ENCODE peak calls at places on chromosomes 5 and 9, in six cellular contexts. I is lung, F is HCT116, M is stomach, Y is tibial nerve, W is neuronal stem cell. J is an unnamed sample. For H3K4me1, the result is how much of the 10 kb centered on the place peaks cover.

GRCh38 chr5:143180751-143181150 is 222.7 kb downstream of the NR3C1 start:
- DNase-seq in I (no peak), F (no peak), Y (no peak), W (no peak), M (no peak), J (no peak)

GRCh38 chr5:32312194-32312681 is 501 bp downstream of the MTMR12 start:
- DNase-seq in I (peak), M (peak), W (peak), Y (peak), F (no peak), J (peak)

GRCh38 chr9:134889386-134890214 is 9.0 kb downstream of the FCN2 start:
- DNase-seq in M (no peak), I (no peak), Y (no peak), W (no peak), F (no peak), J (no peak)

GRCh38 chr5:116626272-116626723 is 51.7 kb upstream of the SEMA6A start:
- DNase-seq in W (no peak), F (no peak), M (peak), Y (peak), I (peak), J (peak)

GRCh38 chr5:166720026-166720425 is 1571.4 kb upstream of the WWC1 start:
- DNase-seq in F (no peak), I (no peak), M (no peak), W (no peak), Y (no peak), J (no peak)

GRCh38 chr5:435961-436640 is 6.9 kb upstream of the EXOC3 start:
- DNase-seq in I (no peak), F (no peak), W (no peak), Y (no peak), M (no peak), J (no peak)

GRCh38 chr5:72378636-72379289 is 58.6 kb downstream of the PTCD2 start:
- DNase-seq in F (no peak), W (no peak), I (no peak), M (no peak), Y (no peak), J (peak)

GRCh38 chr9:89448381-89448780 is 49.5 kb downstream of the SEMA4D start:
- DNase-seq in W (no peak), I (no peak), Y (no peak), M (no peak), F (no peak), J (no peak)

GRCh38 chr5:93107828-93108520 is 473.0 kb downstream of the NR2F1-AS1 start:
- DNase-seq in Y (no peak), F (no peak), I (no peak), M (no peak), W (no peak), J (no peak)

GRCh38 chr5:128403350-128403749 is 134.7 kb downstream of the FBN2 start:
- DNase-seq in Y (no peak), M (no peak), F (no peak), W (no peak), I (no peak), J (no peak)

GRCh38 chr9:95385521-95385920 is 68.0 kb upstream of the FANCC start:
- DNase-seq in W (no peak), F (no peak), M (no peak), Y (no peak), I (no peak), J (no peak)

GRCh38 chr9:9790216-9790872 is 822.5 kb downstream of the PTPRD start:
- DNase-seq in M (no peak), W (peak), I (no peak), Y (no peak), F (no peak), J (no peak)

GRCh38 chr9:104906441-104907277 is 21.3 kb downstream of the ABCA1 start:
- DNase-seq in F (no peak), Y (no peak), W (no peak), I (no peak), M (no peak), J (peak)

GRCh38 chr5:124697912-124698690 is 48.3 kb downstream of the ZNF608 start:
- DNase-seq in I (no peak), Y (no peak), F (no peak), W (peak), M (no peak), J (no peak)

GRCh38 chr5:18797241-18797640 is 1163.0 kb downstream of the TAF11L14 start:
- DNase-seq in Y (no peak), F (no peak), I (no peak), W (no peak), M (no peak), J (no peak)

GRCh38 chr9:137974746-137975526 is 97.4 kb downstream of the CACNA1B start:
- DNase-seq in F (no peak), W (no peak), I (no peak), M (peak), Y (no peak), J (no peak)

GRCh38 chr5:146662229-146662628 is 146.2 kb upstream of the GPR151 start:
- DNase-seq in F (peak), M (no peak), W (no peak), I (no peak), Y (no peak), J (no peak)

GRCh38 chr5:141841376-141841775 is 36.8 kb downstream of the PCDH1 start:
- DNase-seq in I (peak), W (no peak), Y (no peak), M (peak), F (no peak), J (no peak)

GRCh38 chr9:98021306-98022040 is 35.1 kb upstream of the NANS start:
- DNase-seq in M (peak), W (no peak), Y (no peak), I (no peak), F (no peak), J (peak)

GRCh38 chr5:107129051-107129450 is 541.7 kb downstream of the EFNA5 start:
- DNase-seq in Y (no peak), F (no peak), I (no peak), W (no peak), M (no peak), J (no peak)

GRCh38 chr5:75460947-75461346 is 50.5 kb downstream of the CERT1 start:
- DNase-seq in I (no peak), F (no peak), W (no peak), M (peak), Y (no peak), J (no peak)

GRCh38 chr9:89658401-89658800 is 53.6 kb downstream of the GADD45G start:
- DNase-seq in W (no peak), Y (no peak), F (no peak), I (no peak), M (no peak), J (no peak)

DNA sequence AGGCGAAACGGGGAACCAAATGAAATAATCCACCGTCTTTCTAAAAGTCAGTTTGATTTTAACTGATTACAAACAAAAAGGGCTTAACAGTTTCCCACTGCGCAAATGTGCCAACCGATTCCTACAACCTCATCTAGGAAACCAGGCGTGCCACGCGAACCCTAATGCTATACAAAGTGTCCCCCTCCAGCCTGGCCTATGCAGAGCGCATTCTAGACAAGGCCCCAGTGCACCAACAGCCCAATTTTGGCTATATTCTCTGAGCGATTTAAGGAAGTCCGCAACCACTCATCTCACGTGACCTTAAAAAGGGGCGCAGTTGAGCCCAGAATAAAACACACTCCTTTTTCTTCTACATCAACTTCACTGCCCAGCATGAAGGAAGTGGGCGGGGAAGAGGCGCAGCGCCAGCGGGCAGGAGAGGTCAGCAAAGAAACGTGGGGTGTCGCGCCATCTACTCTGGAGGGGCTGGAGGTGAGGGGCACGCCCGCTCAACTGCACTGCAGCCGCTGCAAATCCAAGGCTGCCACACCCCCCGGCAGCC is 779 bp downstream of the FAM13B start:
- DNase-seq in W (no peak), F (no peak), M (peak), I (peak), Y (peak), J (peak)
- H3K27ac ChIP-seq in W (peak), F (peak), M (peak), I (peak), Y (peak), J (peak)

GRCh38 chr9:73151653-73152382 is at the start of gene ANXA1:
- DNase-seq in Y (no peak), W (no peak), I (no peak), F (peak), M (no peak), J (no peak)
- H3K4me1 ChIP-seq in Y (under half), W (under half), I (under half), F (half or more), M (under half), J (under half)

GRCh38 chr5:43039115-43039467 is 1.0 kb downstream of the ANXA2R start:
- DNase-seq in F (no peak), I (no peak), W (no peak), Y (no peak), M (no peak), J (no peak)
- H3K4me3 ChIP-seq in F (peak), I (no peak), W (peak), Y (peak), M (peak), J (peak)

GRCh38 chr5:158364367-158364766 is 505.4 kb upstream of the CLINT1 start:
- DNase-seq in Y (no peak), W (no peak), F (no peak), M (no peak), I (no peak), J (no peak)
- H3K27ac ChIP-seq in Y (no peak), W (no peak), F (no peak), M (no peak), I (no peak), J (no peak)

GRCh38 chr5:57069115-57069835 is 104.6 kb upstream of the GPBP1 start:
- DNase-seq in M (no peak), Y (no peak), I (no peak), W (no peak), F (no peak), J (no peak)

GRCh38 chr5:57072218-57072892 is 101.5 kb upstream of the GPBP1 start:
- DNase-seq in I (no peak), F (no peak), M (no peak), Y (no peak), W (peak), J (no peak)

GRCh38 chr5:57063773-57064172 is 110.1 kb upstream of the GPBP1 start:
- DNase-seq in M (no peak), I (no peak), Y (no peak), W (no peak), F (no peak), J (no peak)

GRCh38 chr5:57066921-57067914 is 106.6 kb upstream of the GPBP1 start:
- DNase-seq in I (no peak), W (no peak), Y (no peak), F (no peak), M (no peak), J (no peak)
- H3K4me1 ChIP-seq in I (under half), W (under half), Y (under half), F (under half), M (under half), J (under half)

GRCh38 chr9:125835655-125836054 is 88.5 kb downstream of the PBX3 start:
- DNase-seq in M (no peak), Y (no peak), I (no peak), F (no peak), W (no peak), J (no peak)

GRCh38 chr9:125825762-125826161 is 78.6 kb downstream of the PBX3 start:
- DNase-seq in F (no peak), W (no peak), Y (no peak), M (no peak), I (no peak), J (no peak)

GRCh38 chr9:125826850-125827249 is 79.7 kb downstream of the PBX3 start:
- DNase-seq in Y (no peak), F (no peak), M (no peak), W (no peak), I (no peak), J (no peak)

DNA sequence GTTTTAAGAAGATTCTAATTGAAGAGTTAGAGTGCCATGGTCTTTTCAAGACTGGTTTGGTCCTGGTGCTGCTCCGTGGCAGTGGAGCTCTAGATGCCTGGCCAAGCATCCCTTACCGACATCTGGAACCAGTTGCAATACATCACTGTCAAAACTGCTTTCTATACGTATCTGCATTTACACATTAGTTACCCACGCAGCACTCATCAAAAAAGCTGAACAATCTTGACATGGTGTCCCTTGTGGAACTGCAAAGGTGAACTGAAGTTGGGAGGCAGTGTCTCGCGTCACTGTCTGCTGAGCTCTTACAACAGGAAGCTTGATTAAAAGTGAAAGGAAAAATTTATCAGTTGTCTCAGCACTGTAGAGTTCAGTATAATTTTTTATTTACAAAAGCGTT is 82.6 kb downstream of the PBX3 start:
- DNase-seq in I (no peak), W (no peak), M (peak), F (no peak), Y (no peak), J (no peak)
- H3K4me3 ChIP-seq in I (peak), W (no peak), M (peak), F (no peak), Y (peak), J (peak)

GRCh38 chr5:14226554-14226953 is 83.4 kb downstream of the TRIO start:
- DNase-seq in I (no peak), M (no peak), W (no peak), Y (no peak), F (no peak), J (no peak)

GRCh38 chr5:14228219-14228618 is 85.1 kb downstream of the TRIO start:
- DNase-seq in M (no peak), F (no peak), I (no peak), W (no peak), Y (no peak), J (no peak)

GRCh38 chr5:14227501-14227900 is 84.4 kb downstream of the TRIO start:
- DNase-seq in F (no peak), W (no peak), Y (no peak), M (no peak), I (no peak), J (no peak)

GRCh38 chr5:14225173-14225834 is 82.2 kb downstream of the TRIO start:
- DNase-seq in M (no peak), W (no peak), I (no peak), F (no peak), Y (no peak), J (no peak)

DNA sequence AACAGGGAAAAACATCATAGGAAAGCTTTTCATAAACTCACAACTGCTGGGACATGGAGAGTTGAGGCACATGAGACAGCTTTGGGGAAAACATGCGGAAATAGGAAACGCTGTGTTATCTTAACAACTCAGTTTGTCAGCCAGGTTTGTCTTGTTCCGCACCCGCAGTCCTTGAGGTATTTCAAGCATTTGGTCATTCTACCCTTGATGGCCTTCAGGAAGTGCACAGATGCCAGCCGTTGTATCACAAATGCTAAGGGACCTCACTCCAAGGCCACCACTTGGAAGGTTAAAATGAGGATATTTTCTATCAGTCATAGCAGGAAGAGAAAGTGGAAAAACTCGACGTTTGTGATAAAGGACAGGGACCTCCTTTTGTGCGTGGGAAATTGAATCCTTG is 83.8 kb downstream of the TRIO start:
- DNase-seq in W (no peak), M (no peak), I (no peak), Y (no peak), F (no peak), J (no peak)
- H3K27ac ChIP-seq in W (no peak), M (no peak), I (no peak), Y (no peak), F (no peak), J (peak)

GRCh38 chr5:172107606-172108005 is 80.4 kb downstream of the STK10 start:
- DNase-seq in M (no peak), W (no peak), F (no peak), Y (no peak), I (no peak), J (no peak)
- H3K4me1 ChIP-seq in M (under half), W (under half), F (under half), Y (under half), I (under half), J (under half)

GRCh38 chr9:33158555-33159057 is 8.5 kb downstream of the B4GALT1 start:
- DNase-seq in I (no peak), F (no peak), Y (no peak), M (no peak), W (no peak), J (no peak)
- H3K4me3 ChIP-seq in I (no peak), F (no peak), Y (no peak), M (no peak), W (peak), J (no peak)